ENCODE peak calls at places on chromosome 14, in nine cellular contexts. Q is OCI-LY7, Z is neural progenitor cell, D is SK-N-SH, Y is MM.1S, R is PC-3, I is HCT116, F is hepatocyte, E is GM23338. V is an unnamed sample.

GRCh38 chr14:91649930-91650329 is 82.0 kb downstream of the CATSPERB start:
- DNase-seq in Y (peak; percentile 27), D (peak; percentile 11), F (peak; percentile 35), E (peak; percentile 51), Q (peak; percentile 37), R (peak; percentile 64), I (peak; percentile 26), Z (peak; percentile 27), V (peak; percentile 73)

GRCh38 chr14:64549805-64550538 is at the start of gene PPP1R36:
- DNase-seq in E (peak; percentile 84), F (peak; percentile 45), I (no peak), Q (no peak), D (peak; percentile 71), Z (peak; percentile 32), Y (no peak), R (no peak), V (peak; percentile 71)

GRCh38 chr14:100341301-100342031 is 18.3 kb downstream of the SLC25A47 start:
- DNase-seq in Z (no peak), Q (peak; percentile 22), I (no peak), F (peak; percentile 62), E (no peak), R (peak; percentile 35), Y (no peak), D (peak; percentile 14), V (peak; percentile 72)

GRCh38 chr14:23056956-23057756 is at the start of gene CDH24:
- DNase-seq in D (peak; percentile 90), Z (peak; percentile 94), E (peak; percentile 86), I (no peak), Q (peak; percentile 72), Y (peak; percentile 61), F (peak; percentile 89), R (peak; percentile 75), V (peak; percentile 88)

GRCh38 chr14:65872536-65872935 is 460.0 kb downstream of the FUT8 start:
- DNase-seq in Q (no peak), E (no peak), R (no peak), D (no peak), I (no peak), Z (no peak), F (no peak), Y (no peak), V (peak; percentile 43)

GRCh38 chr14:60151715-60152114 is 13.5 kb downstream of the DHRS7 start:
- DNase-seq in F (peak; percentile 50), Q (peak; percentile 78), E (no peak), I (no peak), R (peak; percentile 100), Z (no peak), D (peak; percentile 76), Y (no peak), V (peak; percentile 97)

GRCh38 chr14:64463198-64463597 is 2.1 kb upstream of the AKAP5 start:
- DNase-seq in Z (no peak), Q (peak; percentile 74), E (no peak), F (no peak), I (no peak), Y (no peak), R (no peak), D (no peak), V (no peak)

GRCh38 chr14:31622060-31622459 is 60.9 kb downstream of the NUBPL start:
- DNase-seq in D (no peak), F (no peak), I (no peak), Q (no peak), R (no peak), E (no peak), Y (no peak), Z (no peak), V (no peak)

GRCh38 chr14:31536201-31536960 is 24.8 kb upstream of the NUBPL start:
- DNase-seq in F (no peak), Y (no peak), Q (no peak), I (no peak), Z (no peak), D (no peak), E (no peak), R (peak; percentile 14), V (peak; percentile 37)

GRCh38 chr14:34403646-34404045 is 58.4 kb downstream of the SPTSSA start:
- DNase-seq in Y (no peak), D (no peak), I (no peak), F (no peak), Z (no peak), Q (no peak), R (no peak), E (no peak), V (no peak)

GRCh38 chr14:89429206-89430091 is 12.4 kb upstream of the FOXN3 start:
- DNase-seq in Q (peak; percentile 58), D (peak; percentile 28), Y (no peak), R (no peak), E (no peak), Z (peak; percentile 41), I (no peak), F (peak; percentile 24), V (peak; percentile 56)

GRCh38 chr14:89428163-89428523 is 11.1 kb upstream of the FOXN3 start:
- DNase-seq in Q (peak; percentile 29), R (no peak), I (no peak), D (no peak), F (no peak), Z (no peak), E (no peak), Y (no peak), V (no peak)

GRCh38 chr14:89427426-89428162 is 10.6 kb upstream of the FOXN3 start:
- DNase-seq in F (no peak), E (no peak), R (no peak), Y (no peak), Q (no peak), Z (no peak), D (no peak), I (no peak), V (no peak)

GRCh38 chr14:89430271-89430620 is 13.2 kb upstream of the FOXN3 start:
- DNase-seq in E (no peak), Y (no peak), F (no peak), Q (no peak), D (no peak), Z (no peak), R (no peak), I (no peak), V (no peak)

GRCh38 chr14:89428556-89429196 is 11.6 kb upstream of the FOXN3 start:
- DNase-seq in F (no peak), Y (no peak), E (no peak), Q (no peak), D (no peak), R (no peak), Z (peak; percentile 26), I (no peak), V (peak; percentile 46)
- H3K79me2 ChIP-seq in F (peaks cover 2% of the 10 kb centered on the region), Y (peaks cover 13% of the 10 kb centered on the region), E (peaks cover 97% of the 10 kb centered on the region), Q (peaks cover 14% of the 10 kb centered on the region), D (no peaks in the 10 kb centered on the region), R (no peaks in the 10 kb centered on the region), Z (no peaks in the 10 kb centered on the region), I (no peaks in the 10 kb centered on the region), V (no peaks in the 10 kb centered on the region)

GRCh38 chr14:94600148-94600545 is 12.0 kb upstream of the SERPINA3 start:
- DNase-seq in Z (no peak), F (no peak), Y (no peak), I (no peak), D (no peak), Q (no peak), R (no peak), E (no peak), V (no peak)

GRCh38 chr14:94598816-94599655 is 13.2 kb upstream of the SERPINA3 start:
- DNase-seq in R (peak; percentile 87), E (peak; percentile 24), I (peak; percentile 96), D (no peak), Q (no peak), Y (no peak), F (peak; percentile 90), Z (peak; percentile 21), V (peak; percentile 98)

GRCh38 chr14:94602722-94603121 is 9.5 kb upstream of the SERPINA3 start:
- DNase-seq in D (no peak), Q (no peak), F (no peak), R (no peak), Y (no peak), Z (no peak), E (no peak), I (no peak), V (no peak)

GRCh38 chr14:94599656-94600004 is 12.6 kb upstream of the SERPINA3 start:
- DNase-seq in R (no peak), Y (no peak), D (no peak), I (no peak), E (no peak), Z (no peak), F (peak; percentile 60), Q (no peak), V (no peak)

GRCh38 chr14:94601961-94602391 is 10.2 kb upstream of the SERPINA3 start:
- DNase-seq in E (no peak), F (peak; percentile 72), Q (no peak), Y (no peak), Z (no peak), I (peak; percentile 27), D (no peak), R (peak; percentile 48), V (peak; percentile 96)
- H2AFZ ChIP-seq in E (peak overlapping the region; percentile 88), F (peak overlapping the region; percentile 36), Q (no peak overlapping the region), Y (no peak overlapping the region), Z (peak overlapping the region; percentile 71), I (peak overlapping the region; percentile 28), D (peak overlapping the region; percentile 87), R (peak overlapping the region; percentile 34), V (peak overlapping the region; percentile 62)

GRCh38 chr14:55073856-55074255 is 22.4 kb downstream of the MAPK1IP1L start:
- DNase-seq in F (no peak), Y (no peak), D (no peak), Q (no peak), I (no peak), R (peak; percentile 42), E (no peak), Z (no peak), V (peak; percentile 79)

GRCh38 chr14:55075628-55076027 is 24.2 kb downstream of the MAPK1IP1L start:
- DNase-seq in R (no peak), Y (no peak), E (no peak), F (no peak), Q (no peak), Z (no peak), D (no peak), I (no peak), V (peak; percentile 74)

GRCh38 chr14:55071870-55072640 is 20.6 kb downstream of the MAPK1IP1L start:
- DNase-seq in Z (no peak), D (no peak), Y (no peak), E (no peak), R (peak; percentile 75), I (no peak), Q (peak; percentile 36), F (peak; percentile 27), V (peak; percentile 98)

GRCh38 chr14:55077155-55077554 is 25.7 kb downstream of the MAPK1IP1L start:
- DNase-seq in Y (no peak), I (peak; percentile 58), D (no peak), R (peak; percentile 44), E (peak; percentile 35), Q (no peak), Z (no peak), F (peak; percentile 70), V (peak; percentile 78)

DNA sequence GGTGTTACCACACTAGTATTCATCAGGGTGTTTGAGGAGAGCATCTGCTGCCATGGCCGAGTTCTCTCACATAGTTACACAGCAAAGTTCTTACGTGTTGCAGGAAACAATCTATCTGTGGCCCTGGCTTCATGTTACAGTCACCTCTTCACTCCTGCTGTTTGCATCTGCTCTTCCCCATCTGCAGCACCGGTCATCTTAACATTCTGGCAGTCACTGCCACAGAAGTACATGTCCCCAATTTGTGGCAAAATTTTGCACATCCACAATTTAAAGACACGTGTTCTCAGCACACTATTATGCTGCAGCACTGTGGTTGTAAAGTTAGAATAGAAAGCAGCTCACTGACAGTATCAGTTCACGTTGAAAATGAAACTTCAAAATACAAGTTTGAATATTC is 23.2 kb downstream of the MAPK1IP1L start:
- DNase-seq in E (peak; percentile 18), I (no peak), R (no peak), D (no peak), F (no peak), Q (peak; percentile 43), Y (peak; percentile 67), Z (no peak), V (peak; percentile 56)
- TF ChIP-seq EZH2phosphoT487 in E (no peak), I (no peak), R (no peak), D (no peak), F (no peak), Q (no peak), Y (no peak), Z (no peak), V (no peak)

GRCh38 chr14:96829791-96830190 is 32.6 kb downstream of the VRK1 start:
- DNase-seq in Z (no peak), Q (no peak), E (no peak), I (no peak), Y (no peak), R (no peak), F (no peak), D (no peak), V (no peak)
- H3K79me2 ChIP-seq in Z (peaks cover 81% of the 10 kb centered on the region), Q (peaks cover 96% of the 10 kb centered on the region), E (peaks cover 97% of the 10 kb centered on the region), I (peaks cover 100% of the 10 kb centered on the region), Y (peaks cover 45% of the 10 kb centered on the region), R (peaks cover 86% of the 10 kb centered on the region), F (peaks cover 31% of the 10 kb centered on the region), D (peaks cover 82% of the 10 kb centered on the region), V (peaks cover 81% of the 10 kb centered on the region)

V was measured in GM23248.